ENCODE peak calls at places on chromosomes 12 and 14, in four cellular contexts. S is GM12878, Z is HepG2, Y is H1. C is an unnamed sample.
A peak's percentile ranks its signal among the peaks of the same experiment; 100 is the strongest.

GRCh38 chr12:6849976-6850560 is 1.0 kb downstream of the CDCA3 start:
- DNase-seq in S (no peak), Z (no peak), Y (no peak), C (no peak)

GRCh38 chr12:31728289-31728916 is 418 bp downstream of the AMN1 start:
- DNase-seq in S (no peak), Z (no peak), Y (no peak), C (no peak)

GRCh38 chr14:91753501-91754128 is 21.7 kb upstream of the CATSPERB start:
- DNase-seq in S (no peak), Z (no peak), Y (no peak), C (no peak)

GRCh38 chr12:21933656-21934055 is 7.6 kb downstream of the ABCC9 start:
- DNase-seq in S (no peak), Z (no peak), Y (no peak), C (no peak)

GRCh38 chr12:26121841-26122680 is 2.8 kb downstream of the BHLHE41 start:
- DNase-seq in S (no peak), Z (no peak), Y (no peak), C (no peak)

GRCh38 chr12:84862190-84862589 is 50.4 kb downstream of the SLC6A15 start:
- DNase-seq in S (no peak), Z (no peak), Y (no peak), C (no peak)

GRCh38 chr12:46664771-46665287 is 161.0 kb downstream of the SLC38A4 start:
- DNase-seq in S (peak; percentile 7), Z (peak; percentile 83), Y (no peak), C (no peak)

GRCh38 chr14:59262717-59263469 is 74.4 kb downstream of the DAAM1 start:
- DNase-seq in S (no peak), Z (peak; percentile 95), Y (no peak), C (no peak)

GRCh38 chr12:94689646-94690036 is 39.3 kb upstream of the TMCC3 start:
- DNase-seq in S (no peak), Z (no peak), Y (no peak), C (no peak)

GRCh38 chr12:63292476-63293228 is 141.7 kb upstream of the AVPR1A start:
- DNase-seq in S (no peak), Z (no peak), Y (no peak), C (no peak)

GRCh38 chr14:71267691-71268090 is 360.4 kb downstream of the PCNX1 start:
- DNase-seq in S (no peak), Z (no peak), Y (no peak), C (no peak)

GRCh38 chr12:29220632-29221336 is 71.7 kb downstream of the FAR2 start:
- DNase-seq in S (no peak), Z (no peak), Y (no peak), C (no peak)

GRCh38 chr14:95998656-95999055 is 40.5 kb upstream of the C14orf132 start:
- DNase-seq in S (no peak), Z (no peak), Y (no peak), C (no peak)

GRCh38 chr14:44027397-44027796 is 479.7 kb downstream of the FSCB start:
- DNase-seq in S (no peak), Z (no peak), Y (no peak), C (no peak)

GRCh38 chr14:58104808-58105207 is 47.2 kb downstream of the ARMH4 start:
- DNase-seq in S (no peak), Z (no peak), Y (no peak), C (no peak)

GRCh38 chr12:91094036-91094660 is 17.1 kb downstream of the LUM start:
- DNase-seq in S (no peak), Z (no peak), Y (no peak), C (no peak)

GRCh38 chr12:86601550-86602308 is 345.5 kb upstream of the MGAT4C start:
- DNase-seq in S (no peak), Z (no peak), Y (no peak), C (no peak)

GRCh38 chr14:85565862-85566296 is 35.9 kb downstream of the FLRT2 start:
- DNase-seq in S (no peak), Z (no peak), Y (no peak), C (no peak)

GRCh38 chr12:14367097-14367661 is 1.7 kb downstream of the ATF7IP start:
- DNase-seq in S (peak; percentile 71), Z (peak; percentile 29), Y (no peak), C (no peak)

GRCh38 chr12:85923767-85924331 is 49.8 kb downstream of the NTS start:
- DNase-seq in S (no peak), Z (no peak), Y (no peak), C (no peak)

GRCh38 chr12:68250454-68250853 is 3.0 kb downstream of the IL22 start:
- DNase-seq in S (no peak), Z (no peak), Y (no peak), C (no peak)

GRCh38 chr14:70052990-70053389 is 135.8 kb downstream of the SLC8A3 start:
- DNase-seq in S (no peak), Z (peak; percentile 38), Y (no peak), C (no peak)

GRCh38 chr14:104970231-104971068 is 7.7 kb downstream of the AHNAK2 start:
- DNase-seq in S (no peak), Z (no peak), Y (no peak), C (no peak)

GRCh38 chr14:104586832-104587620 is 7.5 kb downstream of the C14orf180 start:
- DNase-seq in S (no peak), Z (no peak), Y (no peak), C (no peak)

GRCh38 chr12:31000751-31001150 is 72.9 kb upstream of the DDX11 start:
- DNase-seq in S (no peak), Z (no peak), Y (no peak), C (no peak)

GRCh38 chr14:55381561-55381960 is 30.1 kb downstream of the ATG14 start:
- DNase-seq in S (no peak), Z (no peak), Y (no peak), C (no peak)

GRCh38 chr14:55373784-55374725 is 37.6 kb downstream of the ATG14 start:
- DNase-seq in S (peak; percentile 20), Z (no peak), Y (no peak), C (no peak)

GRCh38 chr14:55381040-55381439 is 30.6 kb downstream of the ATG14 start:
- DNase-seq in S (no peak), Z (peak; percentile 68), Y (no peak), C (no peak)

GRCh38 chr14:55374771-55375170 is 36.9 kb downstream of the ATG14 start:
- DNase-seq in S (no peak), Z (no peak), Y (no peak), C (no peak)

DNA sequence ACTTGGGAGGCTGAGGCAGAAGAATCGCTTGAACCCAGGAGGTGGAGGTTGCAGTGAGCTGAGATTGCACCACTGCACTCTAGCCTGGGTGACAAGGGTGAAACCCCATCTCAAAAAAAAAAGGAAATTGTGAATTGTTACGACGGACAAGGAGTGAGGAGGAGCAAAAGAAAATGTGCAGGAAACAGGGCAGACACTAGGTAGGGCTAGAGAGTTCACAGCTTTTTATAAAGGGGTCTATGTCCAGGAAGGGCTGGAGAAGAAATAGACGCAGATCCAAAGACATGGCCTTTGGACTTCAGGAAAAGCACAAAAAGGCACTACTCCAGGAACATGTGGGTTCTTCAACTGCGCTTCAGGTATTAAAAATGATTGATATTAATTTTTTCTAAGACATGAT is 34.4 kb downstream of the ATG14 start:
- DNase-seq in S (no peak), Z (no peak), Y (no peak), C (no peak)
- TF ChIP-seq ZNF274 in S (no peak), Z (no peak), Y (no peak), C (no peak)

DNA sequence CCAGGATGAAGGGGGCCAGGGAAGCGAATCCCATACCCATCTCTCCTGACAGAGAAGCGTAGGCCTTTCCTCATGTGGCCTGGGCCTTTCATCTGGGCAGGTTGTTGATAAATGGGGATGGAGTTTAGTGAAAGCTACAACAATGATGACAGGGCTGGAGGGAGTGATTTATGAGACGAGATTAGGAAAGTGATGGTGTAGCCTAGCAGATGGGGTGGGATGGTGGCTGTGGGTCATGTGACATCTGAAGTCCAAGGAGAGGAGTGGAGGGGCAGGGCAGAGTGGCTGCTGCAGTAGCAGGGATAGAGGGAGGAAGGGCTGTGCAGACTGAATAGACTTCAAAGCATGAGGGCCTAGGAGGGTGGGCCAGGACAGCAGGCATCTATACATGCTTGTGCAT is 85.5 kb downstream of the ADCK1 start:
- DNase-seq in S (no peak), Z (no peak), Y (no peak), C (no peak)
- TF ChIP-seq SUZ12 in S (no peak), Z (no peak), Y (no peak), C (no peak)

GRCh38 chr12:4111010-4111409 is 162.6 kb upstream of the CCND2 start:
- DNase-seq in S (no peak), Z (no peak), Y (no peak), C (no peak)

GRCh38 chr12:4107911-4108697 is 165.5 kb upstream of the CCND2 start:
- DNase-seq in S (no peak), Z (no peak), Y (no peak), C (no peak)

GRCh38 chr12:4107436-4107878 is 166.1 kb upstream of the CCND2 start:
- DNase-seq in S (peak; percentile 86), Z (peak; percentile 55), Y (peak; percentile 15), C (peak; percentile 82)

GRCh38 chr12:4109826-4110225 is 163.7 kb upstream of the CCND2 start:
- DNase-seq in S (no peak), Z (no peak), Y (no peak), C (no peak)

GRCh38 chr12:4108803-4109345 is 164.7 kb upstream of the CCND2 start:
- DNase-seq in S (no peak), Z (no peak), Y (no peak), C (no peak)
- TF ChIP-seq YY1 in S (no peak), Z (no peak), Y (no peak), C (no peak)

DNA sequence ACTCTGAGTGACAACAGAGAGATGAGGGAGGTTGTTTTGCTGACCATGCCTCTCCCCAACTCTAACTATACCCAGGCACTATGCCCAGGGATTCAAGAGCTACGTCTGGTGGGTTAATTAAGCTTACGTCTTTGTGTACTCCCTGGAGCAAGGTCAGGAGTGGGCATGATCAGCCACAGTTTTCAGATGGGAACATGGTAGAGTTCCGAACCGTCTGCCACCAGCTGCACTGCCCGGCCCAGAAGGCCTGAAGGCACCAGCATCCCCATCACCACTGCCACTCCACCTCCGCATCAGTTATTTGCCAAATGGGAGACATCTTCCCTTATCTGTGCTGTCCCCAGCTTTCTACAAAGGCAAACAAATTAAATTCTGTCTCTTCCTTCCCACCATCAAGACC is 11.1 kb upstream of the GPX2 start:
- DNase-seq in S (no peak), Z (no peak), Y (no peak), C (no peak)
- TF ChIP-seq ZNF274 in S (no peak), Z (no peak), Y (no peak), C (no peak)

GRCh38 chr12:57230381-57231155 is 1.1 kb downstream of the SHMT2 start:
- DNase-seq in S (no peak), Z (peak; percentile 34), Y (no peak), C (no peak)
- TF ChIP-seq SUZ12 in S (no peak), Z (no peak), Y (no peak), C (no peak)

GRCh38 chr12:108094250-108094649 is 34.8 kb upstream of the WSCD2 start:
- DNase-seq in S (no peak), Z (no peak), Y (no peak), C (no peak)

GRCh38 chr12:108091351-108091750 is 37.7 kb upstream of the WSCD2 start:
- DNase-seq in S (no peak), Z (no peak), Y (no peak), C (no peak)

GRCh38 chr12:108087900-108088299 is 41.2 kb upstream of the WSCD2 start:
- DNase-seq in S (no peak), Z (no peak), Y (no peak), C (no peak)

GRCh38 chr12:108090932-108091331 is 38.2 kb upstream of the WSCD2 start:
- DNase-seq in S (no peak), Z (no peak), Y (no peak), C (no peak)

GRCh38 chr12:108090107-108090899 is 38.8 kb upstream of the WSCD2 start:
- DNase-seq in S (no peak), Z (no peak), Y (no peak), C (peak; percentile 40)
- TF ChIP-seq YY1 in S (peak; percentile 66), Z (no peak), Y (peak; percentile 92), C (peak; percentile 40)